ENCODE peak calls at places on chromosomes 13 and 19, in five cellular contexts. G is BJ, Q is cardiac fibroblast, E is heart right ventricle, K is fibroblast of mammary gland. C is an unnamed sample.

GRCh38 chr13:105410602-105411001 is 1124.9 kb downstream of the EFNB2 start:
- DNase-seq in K (peak), Q (peak), G (peak), E (peak), C (peak)

GRCh38 chr13:49625392-49626137 is 2.7 kb upstream of the ARL11 start:
- DNase-seq in K (peak), Q (no peak), E (peak), G (no peak), C (peak)

GRCh38 chr13:31878955-31879354 is 139.6 kb downstream of the RXFP2 start:
- DNase-seq in E (no peak), Q (no peak), G (no peak), K (no peak), C (no peak)

GRCh38 chr13:31240921-31241320 is 41.1 kb downstream of the B3GLCT start:
- DNase-seq in Q (peak), G (no peak), E (no peak), K (peak), C (no peak)

GRCh38 chr13:30442854-30443379 is 20.6 kb downstream of the UBE2L5 start:
- DNase-seq in K (no peak), E (no peak), G (no peak), Q (no peak), C (no peak)

GRCh38 chr13:33761744-33762143 is 56.2 kb upstream of the RFC3 start:
- DNase-seq in Q (peak), E (no peak), G (no peak), K (peak), C (no peak)

GRCh38 chr13:85170372-85170771 is 628.8 kb downstream of the SLITRK6 start:
- DNase-seq in E (no peak), G (no peak), K (no peak), Q (no peak), C (no peak)

GRCh38 chr19:48192750-48193149 is 22.3 kb downstream of the ZSWIM9 start:
- DNase-seq in K (no peak), G (no peak), E (no peak), Q (no peak), C (no peak)

GRCh38 chr19:3360494-3361383 is 5.6 kb upstream of the NFIC start:
- DNase-seq in E (peak), K (peak), G (no peak), Q (peak), C (no peak)

GRCh38 chr13:37143901-37144300 is 38.4 kb upstream of the CSNK1A1L start:
- DNase-seq in Q (peak), G (no peak), K (peak), E (no peak), C (no peak)

GRCh38 chr19:7907544-7907943 is 3.9 kb downstream of the MAP2K7 start:
- DNase-seq in G (no peak), Q (no peak), E (no peak), K (no peak), C (no peak)

GRCh38 chr19:7910321-7911161 is 4.1 kb upstream of the TGFBR3L start:
- DNase-seq in K (no peak), E (peak), Q (no peak), G (no peak), C (no peak)

GRCh38 chr19:7908742-7909461 is 5.2 kb downstream of the MAP2K7 start:
- DNase-seq in E (no peak), Q (no peak), K (no peak), G (no peak), C (no peak)

GRCh38 chr19:7908078-7908699 is 4.5 kb downstream of the MAP2K7 start:
- DNase-seq in K (no peak), Q (no peak), G (no peak), E (no peak), C (no peak)

DNA sequence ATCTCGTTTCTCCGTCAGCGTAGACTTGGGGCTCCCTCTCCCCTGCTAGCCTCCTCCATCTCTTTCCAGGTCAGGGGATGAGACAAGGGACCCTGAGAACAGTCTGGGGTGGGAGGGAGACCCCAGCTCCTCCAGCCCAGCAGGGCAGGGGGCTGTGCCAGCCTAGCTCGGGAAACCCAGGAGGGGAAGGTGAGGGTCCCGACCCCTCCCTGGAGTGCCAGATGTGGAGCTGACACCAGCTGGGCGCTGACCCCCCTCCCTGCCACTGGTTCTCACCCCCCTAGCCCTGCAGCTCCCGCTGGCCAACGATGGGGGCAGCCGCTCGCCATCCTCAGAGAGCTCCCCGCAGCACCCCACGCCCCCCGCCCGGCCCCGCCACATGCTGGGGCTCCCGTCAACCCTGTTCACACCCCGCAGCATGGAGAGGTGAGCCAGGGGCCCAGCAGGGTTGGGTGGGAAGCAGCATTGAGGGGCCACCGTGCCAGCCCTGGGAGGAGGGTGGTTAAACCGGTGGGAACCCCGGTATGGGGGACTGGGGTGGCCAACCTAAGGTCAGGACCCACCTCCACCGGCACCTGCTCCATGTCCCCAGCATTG is 5.1 kb upstream of the TGFBR3L start:
- DNase-seq in K (no peak), Q (no peak), G (no peak), E (no peak), C (no peak)
- TF ChIP-seq CTCF in K (no peak), Q (no peak), G (no peak), E (no peak), C (no peak)

GRCh38 chr19:14070268-14071050 is 2.1 kb upstream of the MISP3 start:
- DNase-seq in E (no peak), G (no peak), K (no peak), Q (no peak), C (no peak)
- TF ChIP-seq CTCF in E (no peak), G (no peak), K (no peak), Q (no peak), C (no peak)

GRCh38 chr13:39415003-39415402 is 188.0 kb downstream of the LHFPL6 start:
- DNase-seq in E (no peak), Q (peak), K (peak), G (no peak), C (no peak)

GRCh38 chr13:39414339-39414738 is 188.7 kb downstream of the LHFPL6 start:
- DNase-seq in Q (no peak), K (no peak), E (no peak), G (no peak), C (no peak)

GRCh38 chr13:39417131-39417530 is 185.9 kb downstream of the LHFPL6 start:
- DNase-seq in K (no peak), Q (peak), E (no peak), G (no peak), C (no peak)

GRCh38 chr13:39417643-39418042 is 185.3 kb downstream of the LHFPL6 start:
- DNase-seq in E (no peak), G (no peak), K (peak), Q (peak), C (peak)

GRCh38 chr13:39415403-39415802 is 187.6 kb downstream of the LHFPL6 start:
- DNase-seq in G (no peak), E (peak), Q (peak), K (peak), C (peak)
- TF ChIP-seq CTCF in G (peak), E (peak), Q (peak), K (peak), C (no peak)

GRCh38 chr13:38582133-38582532 is 104.7 kb upstream of the FREM2 start:
- DNase-seq in E (no peak), G (peak), Q (peak), K (peak), C (peak)
- TF ChIP-seq CTCF in E (peak), G (peak), Q (peak), K (peak), C (peak)

GRCh38 chr13:103273825-103274224 is 207.6 kb upstream of the SLC10A2 start:
- DNase-seq in E (no peak), G (no peak), K (no peak), Q (no peak), C (no peak)

GRCh38 chr13:103277099-103277498 is 210.9 kb upstream of the SLC10A2 start:
- DNase-seq in E (no peak), G (no peak), K (no peak), Q (no peak), C (no peak)

GRCh38 chr13:103275708-103276107 is 209.5 kb upstream of the SLC10A2 start:
- DNase-seq in K (no peak), Q (no peak), G (no peak), E (no peak), C (no peak)

GRCh38 chr13:103275079-103275478 is 208.9 kb upstream of the SLC10A2 start:
- DNase-seq in G (no peak), E (no peak), Q (no peak), K (no peak), C (no peak)

DNA sequence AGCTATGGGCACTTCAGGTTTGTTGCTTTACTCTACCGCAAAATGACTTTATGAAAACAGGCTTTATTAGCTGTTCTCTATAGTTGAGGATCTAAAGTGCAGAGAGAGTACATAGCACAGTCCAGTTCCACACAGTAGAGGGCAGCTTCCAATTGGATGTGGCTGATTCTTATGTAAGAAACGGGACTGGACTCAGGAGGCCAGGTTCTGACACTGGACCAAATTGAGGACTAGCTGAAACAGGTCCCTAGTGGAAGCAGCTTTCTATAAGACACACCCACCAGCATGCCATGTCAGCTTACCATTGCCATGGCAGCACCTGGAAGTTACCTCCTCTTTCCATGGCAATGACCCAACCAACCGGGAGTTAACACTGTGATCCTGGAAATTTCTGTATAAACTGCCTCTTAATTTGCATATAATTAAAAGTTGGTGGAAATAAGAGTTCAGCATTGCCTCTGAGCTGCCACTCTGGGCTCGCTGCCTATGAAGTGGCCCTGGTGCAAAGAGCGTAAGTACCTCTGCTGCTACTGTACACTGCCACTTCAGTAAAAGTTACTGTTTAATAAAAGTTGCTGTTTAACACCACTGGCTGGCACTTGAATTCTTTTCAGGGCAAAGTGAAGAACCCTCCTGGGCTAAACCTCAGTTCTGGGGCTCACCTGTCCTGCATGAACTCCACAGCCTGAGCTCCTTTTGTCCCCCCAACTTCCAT is 211.9 kb upstream of the SLC10A2 start:
- DNase-seq in Q (no peak), G (no peak), E (no peak), K (no peak), C (no peak)
- TF ChIP-seq CTCF in Q (no peak), G (no peak), E (no peak), K (no peak), C (no peak)